ENCODE peak calls at places on chromosomes 2 and 18, in nine cellular contexts. N is heart left ventricle; V is thoracic aorta; J is OCI-LY7; Z is PC-3; F is bronchial epithelial cell; Y is cardiac muscle cell; K is mammary epithelial cell; S is effector memory CD4-positive, alpha-beta T cell. O is an unnamed sample. For H3K36me3, the result is how much of the 10 kb centered on the place peaks cover.

GRCh38 chr2:68765739-68766377 is 31.2 kb downstream of the ARHGAP25 start:
- DNase-seq in N (no peak), V (no peak), J (peak), Z (no peak), F (peak), Y (no peak), K (no peak), S (no peak), O (no peak)

GRCh38 chr2:168661404-168661869 is 141.0 kb upstream of the NOSTRIN start:
- DNase-seq in N (no peak), V (no peak), J (no peak), Z (no peak), F (no peak), Y (peak), K (no peak), S (no peak), O (no peak)

GRCh38 chr2:218960196-218961165 is 1.0 kb downstream of the CDK5R2 start:
- DNase-seq in N (no peak), V (no peak), J (no peak), Z (no peak), F (no peak), Y (no peak), K (no peak), S (no peak), O (no peak)

GRCh38 chr2:107469437-107469995 is 357.2 kb upstream of the RGPD4 start:
- DNase-seq in N (no peak), V (no peak), J (no peak), Z (no peak), F (no peak), Y (no peak), K (no peak), S (no peak), O (no peak)

GRCh38 chr2:142130111-142131015 is 453 bp downstream of the LRP1B start:
- DNase-seq in N (peak), V (no peak), J (no peak), Z (peak), F (peak), Y (peak), K (peak), S (no peak), O (no peak)

GRCh38 chr2:228875152-228875875 is 395.8 kb downstream of the PID1 start:
- DNase-seq in N (no peak), V (no peak), J (no peak), Z (no peak), F (no peak), Y (no peak), K (peak), S (no peak), O (peak)

GRCh38 chr2:16205631-16206030 is 265.3 kb downstream of the MYCN start:
- DNase-seq in N (no peak), V (no peak), J (no peak), Z (no peak), F (no peak), Y (no peak), K (no peak), S (no peak), O (no peak)

GRCh38 chr2:217058791-217059755 is 199.2 kb upstream of the TNP1 start:
- DNase-seq in N (no peak), V (no peak), J (no peak), Z (no peak), F (peak), Y (no peak), K (no peak), S (no peak), O (no peak)

GRCh38 chr2:192148620-192149321 is 46.0 kb downstream of the TMEFF2 start:
- DNase-seq in N (no peak), V (no peak), J (no peak), Z (no peak), F (no peak), Y (peak), K (no peak), S (no peak), O (peak)

GRCh38 chr2:152421521-152422367 is 86.8 kb downstream of the FMNL2 start:
- DNase-seq in N (peak), V (peak), J (no peak), Z (peak), F (peak), Y (no peak), K (peak), S (no peak), O (peak)

GRCh38 chr2:215505044-215505786 is 69.3 kb upstream of the FN1 start:
- DNase-seq in N (no peak), V (no peak), J (no peak), Z (no peak), F (no peak), Y (no peak), K (no peak), S (no peak), O (no peak)

GRCh38 chr2:128594273-128594910 is 275.7 kb upstream of the HS6ST1 start:
- DNase-seq in N (no peak), V (no peak), J (no peak), Z (no peak), F (no peak), Y (no peak), K (no peak), S (no peak), O (no peak)

GRCh38 chr2:9738062-9738717 is 105.1 kb upstream of the TAF1B start:
- DNase-seq in N (no peak), V (no peak), J (no peak), Z (no peak), F (no peak), Y (no peak), K (no peak), S (no peak), O (no peak)

DNA sequence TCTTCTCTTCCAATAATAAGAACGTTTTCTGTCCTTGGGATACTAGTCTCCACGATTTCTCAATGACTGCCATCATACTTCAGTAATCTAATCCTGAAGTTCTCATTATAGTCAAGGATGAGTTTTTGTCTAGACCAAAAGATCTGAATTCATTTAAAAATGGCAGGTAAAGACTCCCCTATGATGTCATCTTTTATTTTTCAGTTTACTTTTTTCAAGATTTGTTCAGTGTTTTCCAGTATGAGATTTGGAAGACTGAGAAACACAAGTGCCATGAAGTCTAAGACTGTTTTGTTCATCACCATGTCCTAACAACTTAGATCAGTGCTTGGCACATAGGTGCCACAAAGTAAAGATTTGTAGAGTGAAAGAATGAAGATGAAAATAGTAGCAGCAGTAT is 35.8 kb upstream of the PPP4R3B start:
- DNase-seq in N (no peak), V (no peak), J (no peak), Z (no peak), F (no peak), Y (no peak), K (no peak), S (no peak), O (no peak)
- H3K36me3 ChIP-seq in N (under half), V (under half), J (half or more), Z (under half), F (under half), Y (under half), K (under half), S (under half), O (under half)

GRCh38 chr18:62959481-62959880 is 244.1 kb downstream of the PHLPP1 start:
- DNase-seq in N (no peak), V (no peak), J (no peak), Z (no peak), F (no peak), Y (no peak), K (no peak), S (no peak), O (no peak)

GRCh38 chr18:62967089-62967488 is 251.7 kb downstream of the PHLPP1 start:
- DNase-seq in N (no peak), V (no peak), J (no peak), Z (no peak), F (no peak), Y (no peak), K (no peak), S (no peak), O (no peak)

GRCh38 chr18:62964432-62964831 is 249.1 kb downstream of the PHLPP1 start:
- DNase-seq in N (no peak), V (no peak), J (no peak), Z (no peak), F (no peak), Y (no peak), K (no peak), S (no peak), O (no peak)

GRCh38 chr18:62957885-62958472 is 242.6 kb downstream of the PHLPP1 start:
- DNase-seq in N (no peak), V (no peak), J (peak), Z (peak), F (peak), Y (peak), K (peak), S (no peak), O (no peak)

GRCh38 chr18:62963522-62963921 is 248.2 kb downstream of the PHLPP1 start:
- DNase-seq in N (no peak), V (no peak), J (no peak), Z (no peak), F (no peak), Y (no peak), K (no peak), S (no peak), O (no peak)
- H3K36me3 ChIP-seq in N (under half), V (under half), J (under half), Z (under half), F (under half), Y (under half), K (under half), S (under half), O (under half)

GRCh38 chr2:113716291-113716690 is 40.2 kb downstream of the SLC35F5 start:
- DNase-seq in N (no peak), V (no peak), J (no peak), Z (no peak), F (no peak), Y (no peak), K (no peak), S (no peak), O (no peak)

GRCh38 chr2:113712941-113713340 is 43.5 kb downstream of the SLC35F5 start:
- DNase-seq in N (no peak), V (no peak), J (no peak), Z (no peak), F (no peak), Y (no peak), K (no peak), S (no peak), O (no peak)

GRCh38 chr2:113709022-113709421 is 47.4 kb downstream of the SLC35F5 start:
- DNase-seq in N (no peak), V (no peak), J (no peak), Z (peak), F (peak), Y (no peak), K (no peak), S (no peak), O (no peak)

GRCh38 chr2:113707106-113707505 is 49.3 kb downstream of the SLC35F5 start:
- DNase-seq in N (no peak), V (no peak), J (no peak), Z (no peak), F (peak), Y (no peak), K (no peak), S (no peak), O (no peak)

GRCh38 chr2:113711857-113712256 is 44.6 kb downstream of the SLC35F5 start:
- DNase-seq in N (no peak), V (no peak), J (no peak), Z (peak), F (no peak), Y (no peak), K (no peak), S (no peak), O (no peak)
- H3K36me3 ChIP-seq in N (under half), V (under half), J (under half), Z (under half), F (under half), Y (under half), K (under half), S (under half), O (under half)

DNA sequence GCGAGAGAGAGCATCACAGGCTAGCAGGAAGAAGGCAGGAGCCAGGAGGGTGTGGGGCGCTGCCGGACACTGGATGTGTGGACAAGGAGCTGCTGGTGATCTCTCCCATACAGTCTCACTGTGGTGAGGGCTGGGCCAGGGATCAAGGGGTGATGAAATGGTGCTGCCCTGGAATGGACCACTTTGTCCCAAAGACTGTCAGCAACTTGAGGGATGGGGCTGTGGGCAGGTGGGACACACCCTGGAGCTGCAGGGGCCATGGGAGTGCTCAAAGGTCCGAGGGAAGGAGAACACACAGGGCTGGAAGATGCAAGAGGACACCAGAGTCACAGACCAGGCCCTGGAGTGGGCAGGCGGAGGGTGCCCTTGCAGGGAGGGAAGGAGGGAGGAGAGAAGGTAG is 38.0 kb downstream of the COA5 start:
- DNase-seq in N (no peak), V (no peak), J (no peak), Z (no peak), F (no peak), Y (no peak), K (no peak), S (no peak), O (no peak)
- H3K36me3 ChIP-seq in N (under half), V (under half), J (under half), Z (under half), F (under half), Y (under half), K (under half), S (half or more), O (under half)

GRCh38 chr2:241260911-241261310 is 54.6 kb downstream of the HDLBP start:
- DNase-seq in N (no peak), V (no peak), J (no peak), Z (no peak), F (no peak), Y (no peak), K (no peak), S (no peak), O (no peak)
- H3K36me3 ChIP-seq in N (under half), V (half or more), J (half or more), Z (half or more), F (under half), Y (half or more), K (under half), S (half or more), O (half or more)